ENCODE peak calls at places on chromosomes 7 and 10, in six cellular contexts. I, L, X, M, Q and Y are unnamed samples.
A peak's percentile ranks its signal among the peaks of the same experiment; 100 is the strongest.

GRCh38 chr10:112221545-112221944 is 38.0 kb upstream of the GPAM start:
- DNase-seq in M (no peak), L (no peak), X (no peak), I (peak; percentile 33), Q (no peak), Y (no peak)

GRCh38 chr10:79380918-79381775 is 33.9 kb downstream of the PPIF start:
- DNase-seq in I (no peak), Q (no peak), L (peak; percentile 26), X (no peak), M (no peak), Y (no peak)

GRCh38 chr7:70318511-70318910 is 720.2 kb downstream of the AUTS2 start:
- DNase-seq in Q (no peak), X (no peak), I (no peak), L (no peak), M (no peak), Y (no peak)

GRCh38 chr7:2102375-2102723 is 130.4 kb downstream of the MAD1L1 start:
- DNase-seq in X (no peak), M (no peak), L (no peak), I (no peak), Q (no peak), Y (no peak)

GRCh38 chr10:102327641-102328040 is 67.9 kb upstream of the NFKB2 start:
- DNase-seq in M (no peak), I (no peak), Q (no peak), L (no peak), X (no peak), Y (no peak)

GRCh38 chr10:5665380-5666323 is 743 bp downstream of the ASB13 start:
- DNase-seq in X (no peak), L (no peak), Q (no peak), M (no peak), I (no peak), Y (peak; percentile 30)

GRCh38 chr7:34155225-34155908 is 250.0 kb downstream of the BMPER start:
- DNase-seq in M (no peak), L (no peak), Q (peak; percentile 70), I (peak; percentile 96), X (no peak), Y (peak; percentile 98)

GRCh38 chr10:59709472-59710125 is at the start of gene SLC16A9:
- DNase-seq in X (peak; percentile 78), L (peak; percentile 71), M (peak; percentile 83), I (peak; percentile 11), Q (peak; percentile 4), Y (peak; percentile 58)

GRCh38 chr7:140326116-140326928 is 72.0 kb downstream of the SLC37A3 start:
- DNase-seq in I (peak; percentile 73), Q (peak; percentile 55), X (no peak), M (peak; percentile 59), L (peak; percentile 67), Y (peak; percentile 70)

GRCh38 chr7:82275342-82275741 is 168.2 kb downstream of the CACNA2D1 start:
- DNase-seq in X (no peak), Q (no peak), I (no peak), L (no peak), M (no peak), Y (no peak)

GRCh38 chr7:106143711-106144347 is 31.7 kb upstream of the SYPL1 start:
- DNase-seq in Q (no peak), X (no peak), L (no peak), M (no peak), I (no peak), Y (no peak)

GRCh38 chr10:1543596-1543995 is 193.7 kb downstream of the ADARB2 start:
- DNase-seq in L (no peak), Q (no peak), M (no peak), I (no peak), X (no peak), Y (no peak)

GRCh38 chr7:74092321-74092963 is 8.8 kb downstream of the LIMK1 start:
- DNase-seq in I (no peak), M (no peak), X (no peak), Q (no peak), L (peak; percentile 42), Y (no peak)

GRCh38 chr7:36879021-36879420 is 154.7 kb upstream of the AOAH start:
- DNase-seq in X (no peak), L (no peak), I (no peak), M (no peak), Q (no peak), Y (no peak)

GRCh38 chr7:158748335-158748734 is 43.7 kb upstream of the NCAPG2 start:
- DNase-seq in M (peak; percentile 6), X (no peak), L (no peak), I (no peak), Q (no peak), Y (no peak)

GRCh38 chr10:30093303-30093967 is 34.0 kb upstream of the JCAD start:
- DNase-seq in Q (no peak), L (no peak), X (no peak), M (no peak), I (no peak), Y (no peak)

GRCh38 chr7:84013616-84014240 is 180.9 kb downstream of the SEMA3A start:
- DNase-seq in X (no peak), I (no peak), Q (no peak), L (peak; percentile 30), M (no peak), Y (no peak)

GRCh38 chr7:44971991-44972441 is 6.8 kb downstream of the MYO1G start:
- DNase-seq in I (no peak), Q (no peak), M (no peak), L (no peak), X (no peak), Y (no peak)

GRCh38 chr10:28432210-28432676 is 100.7 kb upstream of the WAC start:
- DNase-seq in I (peak; percentile 75), M (peak; percentile 51), Q (peak; percentile 53), X (peak; percentile 48), L (peak; percentile 73), Y (peak; percentile 72)

GRCh38 chr10:1185911-1186692 is 129.9 kb downstream of the WDR37 start:
- DNase-seq in L (no peak), M (no peak), I (no peak), X (no peak), Q (no peak), Y (no peak)

GRCh38 chr10:77886795-77887355 is 39.7 kb downstream of the DLG5 start:
- DNase-seq in M (no peak), I (no peak), X (no peak), Q (no peak), L (no peak), Y (no peak)

GRCh38 chr10:77889277-77889903 is 37.2 kb downstream of the DLG5 start:
- DNase-seq in M (no peak), Q (peak; percentile 97), X (peak; percentile 59), L (peak; percentile 92), I (no peak), Y (peak; percentile 33)

GRCh38 chr10:77890097-77890496 is 36.5 kb downstream of the DLG5 start:
- DNase-seq in M (peak; percentile 84), X (no peak), L (peak; percentile 93), Q (peak; percentile 32), I (no peak), Y (no peak)

GRCh38 chr10:77887631-77888355 is 38.8 kb downstream of the DLG5 start:
- DNase-seq in M (no peak), X (no peak), I (no peak), Q (no peak), L (no peak), Y (no peak)

DNA sequence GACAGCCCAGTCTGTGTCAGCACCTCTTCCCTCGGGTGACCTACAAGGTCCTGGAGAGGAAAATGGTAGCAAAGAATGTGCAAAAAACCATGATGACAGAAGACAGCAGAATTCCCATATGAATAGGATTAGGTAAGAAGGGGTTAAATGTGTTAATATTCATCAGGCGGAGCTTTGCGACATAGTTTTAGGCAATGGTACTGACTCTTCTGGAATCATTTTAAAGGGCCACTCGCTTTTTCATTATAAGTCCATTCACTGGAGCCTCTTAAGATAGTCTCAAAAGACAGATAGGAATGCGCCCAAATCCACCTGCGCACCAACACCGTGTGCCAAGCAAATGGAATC is 38.2 kb downstream of the DLG5 start:
- DNase-seq in Q (no peak), X (no peak), I (no peak), M (no peak), L (no peak), Y (no peak)
- H3K4me2 ChIP-seq in Q (peak overlapping the region; percentile 24), X (no peak overlapping the region), I (peak overlapping the region; percentile 68), M (peak overlapping the region; percentile 62), L (peak overlapping the region; percentile 25), Y (no peak overlapping the region)

GRCh38 chr10:70786799-70787415 is 1.7 kb upstream of the TBATA start:
- DNase-seq in X (no peak), I (peak; percentile 26), M (no peak), Q (no peak), L (no peak), Y (peak; percentile 27)

GRCh38 chr10:70791390-70792039 is 6.3 kb upstream of the TBATA start:
- DNase-seq in X (no peak), Q (no peak), M (no peak), L (no peak), I (no peak), Y (no peak)
- H3K14ac ChIP-seq in X (no peak overlapping the region), Q (no peak overlapping the region), M (no peak overlapping the region), L (no peak overlapping the region), I (no peak overlapping the region), Y (no peak overlapping the region)

DNA sequence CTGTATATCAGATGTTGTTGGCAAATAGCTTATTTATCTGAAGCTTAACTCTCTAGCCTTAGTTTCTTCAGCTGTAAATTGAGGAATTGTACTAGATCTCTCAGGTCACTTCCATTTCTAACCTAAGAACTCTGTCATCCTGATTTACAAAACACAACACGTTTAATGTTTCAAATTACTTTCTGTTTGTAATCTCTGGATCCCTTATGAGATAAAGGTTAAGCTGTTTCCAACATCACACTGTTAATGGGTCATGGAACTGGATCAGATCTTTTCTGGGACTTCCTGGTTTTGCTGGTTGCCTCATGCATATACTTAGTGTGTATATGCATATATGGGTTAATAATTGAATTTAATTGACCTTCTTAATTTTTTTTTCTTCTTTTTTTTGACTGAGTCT is 9.9 kb downstream of the SAMD8 start:
- DNase-seq in M (no peak), X (no peak), Q (no peak), I (no peak), L (no peak), Y (no peak)
- H3K4ac ChIP-seq in M (no peak overlapping the region), X (no peak overlapping the region), Q (no peak overlapping the region), I (no peak overlapping the region), L (no peak overlapping the region), Y (no peak overlapping the region)

GRCh38 chr10:61283489-61284221 is 169.5 kb downstream of the TMEM26 start:
- DNase-seq in X (no peak), Q (no peak), L (no peak), M (no peak), I (no peak), Y (peak; percentile 32)
- H3K4me2 ChIP-seq in X (no peak overlapping the region), Q (no peak overlapping the region), L (no peak overlapping the region), M (no peak overlapping the region), I (peak overlapping the region; percentile 42), Y (no peak overlapping the region)

GRCh38 chr7:127437772-127438330 is 45.3 kb upstream of the ZNF800 start:
- DNase-seq in I (peak; percentile 78), L (no peak), Q (peak; percentile 88), X (no peak), M (no peak), Y (peak; percentile 6)
- H3K14ac ChIP-seq in I (no peak overlapping the region), L (no peak overlapping the region), Q (no peak overlapping the region), X (no peak overlapping the region), M (no peak overlapping the region), Y (no peak overlapping the region)